ENCODE peak calls at places on chromosomes 4 and X, in seven cellular contexts. One of them, this sample, is unnamed.

GRCh38 chr4:147846318-147847135 is 114.6 kb downstream of the ARHGAP10 start:
- DNase-seq in stimulated activated effector memory CD8-positive, alpha-beta T cell treated with anti-CD3 and anti-CD28 coated beads, Interleukin-12 subunit alpha, Interleukin-12 subunit beta, amount 100 ng/mL, for 72 hours: no peak
- DNase-seq in NCI-H748 treated with DMSO at 0.1 percent for 48 hours: no peak
- DNase-seq in retinal pigment epithelial cell: no peak
- DNase-seq in stimulated activated CD4-positive, alpha-beta T cell treated with anti-CD3 and anti-CD28 coated beads, TNF-alpha, amount 100 ng/mL, for 4 hours: no peak
- DNase-seq in stimulated activated naive CD4-positive, alpha-beta T cell: no peak
- DNase-seq in nephron progenitor cell: no peak
- DNase-seq in this sample: no peak

GRCh38 chr4:150982557-150983233 is 32.4 kb downstream of the LRBA start:
- DNase-seq in stimulated activated effector memory CD8-positive, alpha-beta T cell treated with anti-CD3 and anti-CD28 coated beads, Interleukin-12 subunit alpha, Interleukin-12 subunit beta, amount 100 ng/mL, for 72 hours: no peak
- DNase-seq in NCI-H748 treated with DMSO at 0.1 percent for 48 hours: no peak
- DNase-seq in retinal pigment epithelial cell: no peak
- DNase-seq in stimulated activated CD4-positive, alpha-beta T cell treated with anti-CD3 and anti-CD28 coated beads, TNF-alpha, amount 100 ng/mL, for 4 hours: no peak
- DNase-seq in stimulated activated naive CD4-positive, alpha-beta T cell: no peak
- DNase-seq in nephron progenitor cell: no peak
- DNase-seq in this sample: no peak

GRCh38 chrX:154751121-154751668 is 318 bp upstream of the GAB3 start:
- DNase-seq in stimulated activated effector memory CD8-positive, alpha-beta T cell treated with anti-CD3 and anti-CD28 coated beads, Interleukin-12 subunit alpha, Interleukin-12 subunit beta, amount 100 ng/mL, for 72 hours: no peak
- DNase-seq in NCI-H748 treated with DMSO at 0.1 percent for 48 hours: peak; percentile 1
- DNase-seq in retinal pigment epithelial cell: no peak
- DNase-seq in stimulated activated CD4-positive, alpha-beta T cell treated with anti-CD3 and anti-CD28 coated beads, TNF-alpha, amount 100 ng/mL, for 4 hours: no peak
- DNase-seq in stimulated activated naive CD4-positive, alpha-beta T cell: peak; percentile 40
- DNase-seq in nephron progenitor cell: no peak
- DNase-seq in this sample: no peak

GRCh38 chr4:1293531-1293941 is 3.8 kb downstream of the MAEA start:
- DNase-seq in stimulated activated effector memory CD8-positive, alpha-beta T cell treated with anti-CD3 and anti-CD28 coated beads, Interleukin-12 subunit alpha, Interleukin-12 subunit beta, amount 100 ng/mL, for 72 hours: no peak
- DNase-seq in NCI-H748 treated with DMSO at 0.1 percent for 48 hours: no peak
- DNase-seq in retinal pigment epithelial cell: no peak
- DNase-seq in stimulated activated CD4-positive, alpha-beta T cell treated with anti-CD3 and anti-CD28 coated beads, TNF-alpha, amount 100 ng/mL, for 4 hours: no peak
- DNase-seq in stimulated activated naive CD4-positive, alpha-beta T cell: no peak
- DNase-seq in nephron progenitor cell: no peak
- DNase-seq in this sample: no peak

GRCh38 chrX:74246524-74246923 is 57.5 kb upstream of the ZCCHC13 start:
- DNase-seq in stimulated activated effector memory CD8-positive, alpha-beta T cell treated with anti-CD3 and anti-CD28 coated beads, Interleukin-12 subunit alpha, Interleukin-12 subunit beta, amount 100 ng/mL, for 72 hours: no peak
- DNase-seq in NCI-H748 treated with DMSO at 0.1 percent for 48 hours: no peak
- DNase-seq in retinal pigment epithelial cell: no peak
- DNase-seq in stimulated activated CD4-positive, alpha-beta T cell treated with anti-CD3 and anti-CD28 coated beads, TNF-alpha, amount 100 ng/mL, for 4 hours: no peak
- DNase-seq in stimulated activated naive CD4-positive, alpha-beta T cell: no peak
- DNase-seq in nephron progenitor cell: no peak
- DNase-seq in this sample: no peak

GRCh38 chrX:72272868-72273267 is 4.2 kb downstream of the RPS4X start:
- DNase-seq in stimulated activated effector memory CD8-positive, alpha-beta T cell treated with anti-CD3 and anti-CD28 coated beads, Interleukin-12 subunit alpha, Interleukin-12 subunit beta, amount 100 ng/mL, for 72 hours: no peak
- DNase-seq in NCI-H748 treated with DMSO at 0.1 percent for 48 hours: no peak
- DNase-seq in retinal pigment epithelial cell: no peak
- DNase-seq in stimulated activated CD4-positive, alpha-beta T cell treated with anti-CD3 and anti-CD28 coated beads, TNF-alpha, amount 100 ng/mL, for 4 hours: no peak
- DNase-seq in stimulated activated naive CD4-positive, alpha-beta T cell: no peak
- DNase-seq in nephron progenitor cell: no peak
- DNase-seq in this sample: no peak

GRCh38 chr4:37803348-37803973 is 23.0 kb upstream of the PGM2 start:
- DNase-seq in stimulated activated effector memory CD8-positive, alpha-beta T cell treated with anti-CD3 and anti-CD28 coated beads, Interleukin-12 subunit alpha, Interleukin-12 subunit beta, amount 100 ng/mL, for 72 hours: no peak
- DNase-seq in NCI-H748 treated with DMSO at 0.1 percent for 48 hours: peak; percentile 39
- DNase-seq in retinal pigment epithelial cell: no peak
- DNase-seq in stimulated activated CD4-positive, alpha-beta T cell treated with anti-CD3 and anti-CD28 coated beads, TNF-alpha, amount 100 ng/mL, for 4 hours: no peak
- DNase-seq in stimulated activated naive CD4-positive, alpha-beta T cell: no peak
- DNase-seq in nephron progenitor cell: no peak
- DNase-seq in this sample: no peak

GRCh38 chr4:68582339-68582717 is 6.2 kb upstream of the UGT2B17 start:
- DNase-seq in stimulated activated effector memory CD8-positive, alpha-beta T cell treated with anti-CD3 and anti-CD28 coated beads, Interleukin-12 subunit alpha, Interleukin-12 subunit beta, amount 100 ng/mL, for 72 hours: no peak
- DNase-seq in NCI-H748 treated with DMSO at 0.1 percent for 48 hours: no peak
- DNase-seq in retinal pigment epithelial cell: no peak
- DNase-seq in stimulated activated CD4-positive, alpha-beta T cell treated with anti-CD3 and anti-CD28 coated beads, TNF-alpha, amount 100 ng/mL, for 4 hours: no peak
- DNase-seq in stimulated activated naive CD4-positive, alpha-beta T cell: no peak
- DNase-seq in nephron progenitor cell: no peak
- DNase-seq in this sample: no peak

GRCh38 chrX:1334854-1335253 is 1.7 kb upstream of the IL3RA start:
- DNase-seq in stimulated activated effector memory CD8-positive, alpha-beta T cell treated with anti-CD3 and anti-CD28 coated beads, Interleukin-12 subunit alpha, Interleukin-12 subunit beta, amount 100 ng/mL, for 72 hours: no peak
- DNase-seq in NCI-H748 treated with DMSO at 0.1 percent for 48 hours: no peak
- DNase-seq in retinal pigment epithelial cell: no peak
- DNase-seq in stimulated activated CD4-positive, alpha-beta T cell treated with anti-CD3 and anti-CD28 coated beads, TNF-alpha, amount 100 ng/mL, for 4 hours: no peak
- DNase-seq in stimulated activated naive CD4-positive, alpha-beta T cell: no peak
- DNase-seq in nephron progenitor cell: no peak
- DNase-seq in this sample: no peak

GRCh38 chrX:103413981-103414380 is 37.6 kb downstream of the BEX3 start:
- DNase-seq in stimulated activated effector memory CD8-positive, alpha-beta T cell treated with anti-CD3 and anti-CD28 coated beads, Interleukin-12 subunit alpha, Interleukin-12 subunit beta, amount 100 ng/mL, for 72 hours: no peak
- DNase-seq in NCI-H748 treated with DMSO at 0.1 percent for 48 hours: no peak
- DNase-seq in retinal pigment epithelial cell: no peak
- DNase-seq in stimulated activated CD4-positive, alpha-beta T cell treated with anti-CD3 and anti-CD28 coated beads, TNF-alpha, amount 100 ng/mL, for 4 hours: no peak
- DNase-seq in stimulated activated naive CD4-positive, alpha-beta T cell: no peak
- DNase-seq in nephron progenitor cell: no peak
- DNase-seq in this sample: no peak

GRCh38 chrX:47499291-47499690 is 16.3 kb upstream of the ZNF41 start:
- DNase-seq in stimulated activated effector memory CD8-positive, alpha-beta T cell treated with anti-CD3 and anti-CD28 coated beads, Interleukin-12 subunit alpha, Interleukin-12 subunit beta, amount 100 ng/mL, for 72 hours: no peak
- DNase-seq in NCI-H748 treated with DMSO at 0.1 percent for 48 hours: no peak
- DNase-seq in retinal pigment epithelial cell: no peak
- DNase-seq in stimulated activated CD4-positive, alpha-beta T cell treated with anti-CD3 and anti-CD28 coated beads, TNF-alpha, amount 100 ng/mL, for 4 hours: no peak
- DNase-seq in stimulated activated naive CD4-positive, alpha-beta T cell: no peak
- DNase-seq in nephron progenitor cell: no peak
- DNase-seq in this sample: no peak

GRCh38 chr4:37908488-37909343 is 17.8 kb downstream of the TBC1D1 start:
- DNase-seq in stimulated activated effector memory CD8-positive, alpha-beta T cell treated with anti-CD3 and anti-CD28 coated beads, Interleukin-12 subunit alpha, Interleukin-12 subunit beta, amount 100 ng/mL, for 72 hours: no peak
- DNase-seq in NCI-H748 treated with DMSO at 0.1 percent for 48 hours: no peak
- DNase-seq in retinal pigment epithelial cell: no peak
- DNase-seq in stimulated activated CD4-positive, alpha-beta T cell treated with anti-CD3 and anti-CD28 coated beads, TNF-alpha, amount 100 ng/mL, for 4 hours: no peak
- DNase-seq in stimulated activated naive CD4-positive, alpha-beta T cell: no peak
- DNase-seq in nephron progenitor cell: no peak
- DNase-seq in this sample: no peak

GRCh38 chr4:63670735-63671134 is 738.5 kb downstream of the TECRL start:
- DNase-seq in stimulated activated effector memory CD8-positive, alpha-beta T cell treated with anti-CD3 and anti-CD28 coated beads, Interleukin-12 subunit alpha, Interleukin-12 subunit beta, amount 100 ng/mL, for 72 hours: no peak
- DNase-seq in NCI-H748 treated with DMSO at 0.1 percent for 48 hours: no peak
- DNase-seq in retinal pigment epithelial cell: no peak
- DNase-seq in stimulated activated CD4-positive, alpha-beta T cell treated with anti-CD3 and anti-CD28 coated beads, TNF-alpha, amount 100 ng/mL, for 4 hours: no peak
- DNase-seq in stimulated activated naive CD4-positive, alpha-beta T cell: no peak
- DNase-seq in nephron progenitor cell: no peak
- DNase-seq in this sample: no peak

GRCh38 chrX:40104649-40105015 is 6.9 kb upstream of the BCOR start:
- DNase-seq in stimulated activated effector memory CD8-positive, alpha-beta T cell treated with anti-CD3 and anti-CD28 coated beads, Interleukin-12 subunit alpha, Interleukin-12 subunit beta, amount 100 ng/mL, for 72 hours: no peak
- DNase-seq in NCI-H748 treated with DMSO at 0.1 percent for 48 hours: no peak
- DNase-seq in retinal pigment epithelial cell: no peak
- DNase-seq in stimulated activated CD4-positive, alpha-beta T cell treated with anti-CD3 and anti-CD28 coated beads, TNF-alpha, amount 100 ng/mL, for 4 hours: no peak
- DNase-seq in stimulated activated naive CD4-positive, alpha-beta T cell: no peak
- DNase-seq in nephron progenitor cell: no peak
- DNase-seq in this sample: peak; percentile 63

GRCh38 chr4:139872274-139872673 is 206.7 kb downstream of the MGST2 start:
- DNase-seq in stimulated activated effector memory CD8-positive, alpha-beta T cell treated with anti-CD3 and anti-CD28 coated beads, Interleukin-12 subunit alpha, Interleukin-12 subunit beta, amount 100 ng/mL, for 72 hours: no peak
- DNase-seq in NCI-H748 treated with DMSO at 0.1 percent for 48 hours: no peak
- DNase-seq in retinal pigment epithelial cell: peak; percentile 86
- DNase-seq in stimulated activated CD4-positive, alpha-beta T cell treated with anti-CD3 and anti-CD28 coated beads, TNF-alpha, amount 100 ng/mL, for 4 hours: no peak
- DNase-seq in stimulated activated naive CD4-positive, alpha-beta T cell: no peak
- DNase-seq in nephron progenitor cell: no peak
- DNase-seq in this sample: no peak